ENCODE peak calls at places on chromosomes 7 and 10, in five cellular contexts. J is retinal pigment epithelial cell, D is GM23248, T is iris pigment epithelial cell, Y is A172. G is an unnamed sample.

GRCh38 chr7:154649015-154649414 is 353.9 kb downstream of the PAXIP1 start:
- DNase-seq in J (no peak), D (no peak), T (no peak), Y (no peak), G (no peak)

GRCh38 chr7:146736446-146737190 is 620.0 kb downstream of the CNTNAP2 start:
- DNase-seq in J (no peak), D (peak; percentile 27), T (peak; percentile 18), Y (peak; percentile 11), G (no peak)

GRCh38 chr7:27386581-27386980 is 144.0 kb downstream of the EVX1 start:
- DNase-seq in J (no peak), D (no peak), T (no peak), Y (no peak), G (no peak)

GRCh38 chr10:55266797-55267196 is 465.8 kb upstream of the PCDH15 start:
- DNase-seq in J (no peak), D (no peak), T (no peak), Y (no peak), G (no peak)

GRCh38 chr7:138837627-138838026 is 39.6 kb upstream of the ATP6V0A4 start:
- DNase-seq in J (no peak), D (no peak), T (no peak), Y (no peak), G (no peak)

GRCh38 chr7:19957664-19958063 is 184.2 kb upstream of the TMEM196 start:
- DNase-seq in J (no peak), D (peak; percentile 81), T (peak; percentile 67), Y (peak; percentile 64), G (no peak)

GRCh38 chr7:356087-356486 is 66.1 kb downstream of the FOXL3 start:
- DNase-seq in J (no peak), D (no peak), T (no peak), Y (no peak), G (no peak)

GRCh38 chr7:151552352-151553028 is 32.8 kb upstream of the RHEB start:
- DNase-seq in J (no peak), D (no peak), T (no peak), Y (no peak), G (no peak)

GRCh38 chr7:78125884-78126283 is 327.3 kb downstream of the PHTF2 start:
- DNase-seq in J (no peak), D (peak; percentile 82), T (peak; percentile 23), Y (no peak), G (no peak)

GRCh38 chr7:137953692-137954470 is 48.0 kb downstream of the CREB3L2 start:
- DNase-seq in J (peak; percentile 90), D (peak; percentile 84), T (peak; percentile 86), Y (peak; percentile 85), G (no peak)

GRCh38 chr7:27647052-27647451 is 15.6 kb downstream of the HIBADH start:
- DNase-seq in J (no peak), D (peak; percentile 61), T (peak; percentile 96), Y (peak; percentile 88), G (no peak)

GRCh38 chr7:4998830-4999768 is 40.1 kb upstream of the MMD2 start:
- DNase-seq in J (no peak), D (no peak), T (no peak), Y (no peak), G (no peak)

GRCh38 chr10:72738476-72738875 is 46.5 kb downstream of the MCU start:
- DNase-seq in J (no peak), D (no peak), T (peak; percentile 11), Y (no peak), G (no peak)

GRCh38 chr10:45452743-45453452 is 78.9 kb downstream of the ALOX5 start:
- DNase-seq in J (no peak), D (peak; percentile 8), T (no peak), Y (no peak), G (no peak)

GRCh38 chr10:46550795-46551700 is 5.4 kb downstream of the GPRIN2 start:
- DNase-seq in J (no peak), D (no peak), T (no peak), Y (no peak), G (no peak)

GRCh38 chr10:11437391-11438241 is 173.8 kb downstream of the USP6NL start:
- DNase-seq in J (no peak), D (no peak), T (no peak), Y (no peak), G (no peak)

GRCh38 chr7:137994091-137994688 is 7.7 kb downstream of the CREB3L2 start:
- DNase-seq in J (peak; percentile 93), D (no peak), T (no peak), Y (no peak), G (no peak)

GRCh38 chr10:60144099-60144498 is 237.7 kb upstream of the CCDC6 start:
- DNase-seq in J (no peak), D (no peak), T (no peak), Y (no peak), G (no peak)

GRCh38 chr10:13515467-13515866 is 13.3 kb downstream of the BEND7 start:
- DNase-seq in J (no peak), D (no peak), T (no peak), Y (no peak), G (no peak)

GRCh38 chr7:131170440-131171105 is 157.1 kb upstream of the MKLN1 start:
- DNase-seq in J (no peak), D (peak; percentile 71), T (peak; percentile 40), Y (peak; percentile 9), G (no peak)

GRCh38 chr7:108347616-108348015 is 108.6 kb downstream of the NRCAM start:
- DNase-seq in J (no peak), D (peak; percentile 81), T (peak; percentile 68), Y (peak; percentile 57), G (no peak)

GRCh38 chr7:47375590-47375989 is 206.3 kb downstream of the TNS3 start:
- DNase-seq in J (no peak), D (peak; percentile 73), T (peak; percentile 11), Y (no peak), G (no peak)

GRCh38 chr10:114304566-114305421 is 65.7 kb downstream of the VWA2 start:
- DNase-seq in J (no peak), D (peak; percentile 59), T (no peak), Y (peak; percentile 31), G (no peak)

GRCh38 chr7:14303536-14303935 is 314.1 kb upstream of the ETV1 start:
- DNase-seq in J (no peak), D (no peak), T (no peak), Y (no peak), G (no peak)

GRCh38 chr7:169165-169853 is 23.1 kb upstream of the FAM20C start:
- DNase-seq in J (peak; percentile 62), D (no peak), T (no peak), Y (no peak), G (peak; percentile 53)

GRCh38 chr7:36794689-36795088 is 70.4 kb upstream of the AOAH start:
- DNase-seq in J (no peak), D (no peak), T (no peak), Y (peak; percentile 20), G (no peak)

GRCh38 chr7:72437061-72437460 is 24.9 kb upstream of the CALN1 start:
- DNase-seq in J (no peak), D (no peak), T (no peak), Y (no peak), G (no peak)

GRCh38 chr7:77450054-77450453 is 33.9 kb upstream of the GSAP start:
- DNase-seq in J (no peak), D (peak; percentile 66), T (no peak), Y (peak; percentile 55), G (no peak)

G was measured in left lung.